ENCODE peak calls at places on chromosomes 11 and 22, in four cellular contexts. V is astrocyte of the spinal cord, A is IMR-90, T is lower leg skin. E is an unnamed sample.

GRCh38 chr22:30611197-30611596 is 4.2 kb downstream of the TCN2 start:
- DNase-seq in V (no peak), A (peak), T (no peak), E (no peak)

GRCh38 chr11:111561306-111561705 is 20.8 kb downstream of the LAYN start:
- DNase-seq in V (no peak), A (no peak), T (no peak), E (no peak)

GRCh38 chr22:38317995-38318715 is 922 bp upstream of the CSNK1E start:
- DNase-seq in V (peak), A (peak), T (peak), E (peak)

GRCh38 chr22:36853407-36854099 is 7.3 kb upstream of the NCF4 start:
- DNase-seq in V (peak), A (peak), T (peak), E (no peak)

GRCh38 chr11:46381046-46381835 is at the start of gene MDK:
- DNase-seq in V (no peak), A (no peak), T (no peak), E (no peak)

GRCh38 chr22:41828516-41828915 is 4.4 kb upstream of the SREBF2 start:
- DNase-seq in V (no peak), A (no peak), T (no peak), E (no peak)

GRCh38 chr22:24429411-24430365 is 2.3 kb downstream of the ADORA2A start:
- DNase-seq in V (peak), A (peak), T (peak), E (no peak)

GRCh38 chr22:48511211-48511610 is 1316.5 kb downstream of the BRD1 start:
- DNase-seq in V (no peak), A (no peak), T (no peak), E (no peak)

GRCh38 chr11:45180158-45180887 is 33.9 kb downstream of the PRDM11 start:
- DNase-seq in V (no peak), A (no peak), T (peak), E (no peak)

GRCh38 chr11:12287374-12288211 is 89.8 kb upstream of the PARVA start:
- DNase-seq in V (peak), A (peak), T (peak), E (peak)

GRCh38 chr11:74570266-74571061 is 21.9 kb upstream of the POLD3 start:
- DNase-seq in V (peak), A (peak), T (no peak), E (no peak)

GRCh38 chr22:47090591-47091240 is 328.3 kb downstream of the TBC1D22A start:
- DNase-seq in V (peak), A (peak), T (peak), E (no peak)

GRCh38 chr22:37533995-37534394 is 14.8 kb upstream of the CARD10 start:
- DNase-seq in V (peak), A (peak), T (no peak), E (peak)

GRCh38 chr22:33022231-33022630 is 36.0 kb downstream of the SYN3 start:
- DNase-seq in V (no peak), A (no peak), T (peak), E (no peak)

GRCh38 chr11:75668508-75669297 is at the start of gene MAP6:
- DNase-seq in V (peak), A (no peak), T (no peak), E (no peak)

GRCh38 chr22:25563757-25564319 is 637 bp upstream of the GRK3 start:
- DNase-seq in V (no peak), A (peak), T (no peak), E (no peak)

GRCh38 chr11:36288442-36289225 is 590 bp downstream of the COMMD9 start:
- DNase-seq in V (no peak), A (no peak), T (no peak), E (no peak)

GRCh38 chr11:97525273-97525672 is 1135.5 kb downstream of the JRKL start:
- DNase-seq in V (peak), A (no peak), T (no peak), E (no peak)

GRCh38 chr11:131092469-131092868 is 176.2 kb upstream of the SNX19 start:
- DNase-seq in V (no peak), A (peak), T (no peak), E (no peak)

GRCh38 chr11:116986521-116987105 is 111.6 kb downstream of the SIK3 start:
- DNase-seq in V (peak), A (peak), T (no peak), E (no peak)

GRCh38 chr11:79263001-79263400 is 177.8 kb downstream of the TENM4 start:
- DNase-seq in V (peak), A (peak), T (no peak), E (no peak)

GRCh38 chr11:97740783-97741151 is 1280.0 kb upstream of the CNTN5 start:
- DNase-seq in V (no peak), A (no peak), T (no peak), E (no peak)

GRCh38 chr22:24156146-24156914 is 25.0 kb upstream of the SUSD2 start:
- DNase-seq in V (peak), A (peak), T (no peak), E (no peak)

GRCh38 chr11:112302226-112302868 is 41.7 kb upstream of the PLET1 start:
- DNase-seq in V (peak), A (peak), T (no peak), E (no peak)

GRCh38 chr11:93773601-93774200 is 10.4 kb upstream of the MED17 start:
- DNase-seq in V (no peak), A (no peak), T (no peak), E (no peak)
- TF ChIP-seq CTCF in V (no peak), A (no peak), T (no peak), E (no peak)

GRCh38 chr11:118911113-118911879 is 14.4 kb downstream of the BCL9L start:
- DNase-seq in V (peak), A (peak), T (no peak), E (no peak)

GRCh38 chr11:118914178-118914918 is 11.4 kb downstream of the BCL9L start:
- DNase-seq in V (no peak), A (no peak), T (no peak), E (no peak)

GRCh38 chr11:118913411-118914125 is 12.2 kb downstream of the BCL9L start:
- DNase-seq in V (no peak), A (no peak), T (no peak), E (no peak)

GRCh38 chr11:118911880-118912741 is 13.6 kb downstream of the BCL9L start:
- DNase-seq in V (peak), A (peak), T (peak), E (no peak)

DNA sequence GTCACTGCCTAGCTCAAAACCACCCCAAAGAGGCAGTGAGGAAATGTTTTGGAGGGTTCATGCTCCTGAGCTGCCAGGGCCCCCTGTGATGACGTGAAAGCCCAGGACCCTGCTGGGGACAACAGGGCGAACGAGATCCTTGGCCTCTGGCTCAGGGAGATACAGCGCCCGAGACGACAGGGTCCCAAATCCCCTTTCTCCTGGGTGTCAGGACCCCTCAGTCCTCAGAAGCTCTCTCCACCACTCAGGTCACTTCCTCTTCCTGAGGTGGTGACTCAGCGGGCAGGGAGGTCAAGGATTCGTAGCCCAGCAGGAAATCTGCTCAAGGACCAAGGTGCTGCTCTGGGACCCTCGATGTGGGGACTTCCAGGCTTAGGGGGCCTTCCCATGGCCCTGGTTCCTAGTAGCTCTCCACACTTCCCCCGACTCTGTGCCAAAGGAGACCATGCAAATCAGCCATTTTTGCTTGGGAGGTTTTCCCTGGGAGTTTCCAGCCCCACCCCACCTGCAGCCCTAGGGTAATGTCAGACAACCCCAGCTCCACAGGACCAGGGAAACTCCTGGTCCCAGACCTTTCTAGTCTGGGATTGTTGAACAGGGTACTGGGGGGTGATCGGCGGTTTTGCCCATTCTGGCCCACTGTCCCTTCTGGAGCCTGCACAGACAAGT is 12.8 kb downstream of the BCL9L start:
- DNase-seq in V (no peak), A (peak), T (no peak), E (no peak)
- H3K4me3 ChIP-seq in V (no peak), A (no peak), T (no peak), E (no peak)

DNA sequence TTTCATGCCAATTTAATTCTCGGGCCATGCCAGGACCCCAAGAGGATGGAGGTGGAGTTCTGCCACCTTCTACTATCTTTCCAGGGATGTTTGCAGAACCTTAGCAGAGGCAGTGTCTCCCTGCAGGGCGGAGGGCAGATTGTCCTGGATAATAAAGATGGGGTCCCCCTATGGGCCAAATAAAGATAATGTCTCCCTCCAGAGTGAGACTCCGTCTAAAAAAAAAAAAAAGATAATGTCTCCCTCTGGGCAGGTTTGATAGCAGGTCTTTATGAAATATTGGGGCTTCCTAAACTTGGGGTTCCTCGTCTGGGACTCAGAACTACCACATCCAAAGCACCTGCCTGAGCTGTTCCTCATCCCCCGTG is 27.2 kb upstream of the SYT8 start:
- DNase-seq in V (no peak), A (no peak), T (no peak), E (no peak)
- TF ChIP-seq CTCF in V (no peak), A (no peak), T (no peak), E (no peak)

GRCh38 chr11:4798427-4799183 is 5.6 kb downstream of the OR52R1 start:
- DNase-seq in V (no peak), A (peak), T (no peak), E (no peak)

GRCh38 chr11:4797212-4797611 is 7.0 kb downstream of the OR52R1 start:
- DNase-seq in V (no peak), A (no peak), T (no peak), E (no peak)
- H3K4me3 ChIP-seq in V (no peak), A (no peak), T (no peak), E (no peak)

DNA sequence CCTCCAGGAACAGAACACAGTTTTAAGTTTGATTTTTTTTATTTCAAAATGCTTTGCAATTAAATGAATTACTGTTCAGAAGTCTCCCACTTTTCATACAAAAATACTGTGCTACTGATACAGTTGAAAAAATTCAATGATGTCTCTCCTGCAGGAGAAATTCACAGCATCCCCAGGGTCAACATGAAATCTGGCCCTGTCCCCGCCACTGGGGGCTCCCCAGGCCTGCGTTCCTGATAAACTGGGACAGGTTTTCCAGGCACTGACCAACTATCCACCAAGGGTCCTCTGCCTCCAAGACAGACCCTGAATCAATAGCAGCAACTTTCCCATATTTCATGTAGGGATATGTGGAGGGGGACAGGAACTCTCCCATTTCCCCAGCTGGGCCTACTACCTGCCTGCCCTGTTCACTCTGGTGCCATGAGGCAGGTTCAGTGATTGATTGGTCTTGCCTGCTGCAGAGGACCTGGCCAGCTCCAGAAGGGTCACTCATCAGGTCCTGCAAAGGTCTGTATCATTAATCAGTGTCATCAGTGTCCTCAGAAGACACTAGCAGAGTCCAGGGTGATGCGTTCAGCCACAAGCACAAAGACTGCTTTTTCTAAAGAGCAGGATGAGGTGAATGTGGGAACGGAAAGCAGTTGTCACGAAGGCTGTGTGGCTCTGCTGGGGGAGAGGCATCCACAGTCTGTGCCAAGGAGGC is 43.4 kb downstream of the PISD start:
- DNase-seq in V (no peak), A (no peak), T (no peak), E (no peak)
- TF ChIP-seq CTCF in V (no peak), A (no peak), T (no peak), E (no peak)

GRCh38 chr22:23073506-23074229 is 3.3 kb downstream of the GNAZ start:
- DNase-seq in V (no peak), A (no peak), T (peak), E (no peak)

GRCh38 chr22:23072911-23073491 is 2.7 kb downstream of the GNAZ start:
- DNase-seq in V (no peak), A (no peak), T (peak), E (peak)

GRCh38 chr22:23071163-23072034 is 1.1 kb downstream of the GNAZ start:
- DNase-seq in V (no peak), A (no peak), T (peak), E (no peak)

GRCh38 chr22:23070418-23071162 is at the start of gene GNAZ:
- DNase-seq in V (no peak), A (no peak), T (peak), E (no peak)

GRCh38 chr22:23072035-23072910 is 2.0 kb downstream of the GNAZ start:
- DNase-seq in V (peak), A (peak), T (peak), E (peak)
- H3K4me3 ChIP-seq in V (no peak), A (no peak), T (no peak), E (peak)

E was measured in AG04449.